ENCODE peak calls at places on chromosomes 2 and 18, in four cellular contexts. G is astrocyte of the spinal cord, V is GM12865, Q is heart right ventricle. Y is an unnamed sample.

GRCh38 chr2:32711219-32711618 is 83.4 kb downstream of the TTC27 start:
- DNase-seq in Q (peak; percentile 22), V (no peak), G (peak; percentile 82), Y (peak; percentile 93)

GRCh38 chr2:40190457-40190856 is 261.4 kb downstream of the SLC8A1 start:
- DNase-seq in V (no peak), Q (no peak), G (no peak), Y (no peak)

GRCh38 chr18:3058328-3059191 is 45.6 kb upstream of the LPIN2 start:
- DNase-seq in G (no peak), Q (no peak), V (no peak), Y (no peak)

GRCh38 chr2:46445561-46445960 is 33.8 kb upstream of the TMEM247 start:
- DNase-seq in Q (no peak), V (no peak), G (no peak), Y (no peak)

GRCh38 chr2:3038636-3039035 is 339.0 kb downstream of the EIPR1 start:
- DNase-seq in Q (no peak), G (no peak), V (no peak), Y (no peak)

GRCh38 chr18:23210526-23210925 is 75.2 kb downstream of the CABLES1 start:
- DNase-seq in V (no peak), G (no peak), Q (no peak), Y (no peak)

GRCh38 chr2:99926986-99927385 is 215.4 kb downstream of the AFF3 start:
- DNase-seq in V (no peak), G (peak; percentile 34), Q (no peak), Y (peak; percentile 9)

GRCh38 chr2:100178085-100178788 is 35.8 kb upstream of the AFF3 start:
- DNase-seq in Q (no peak), V (peak; percentile 73), G (peak; percentile 51), Y (peak; percentile 72)

GRCh38 chr18:23784811-23785245 is 95.6 kb downstream of the LAMA3 start:
- DNase-seq in V (no peak), G (peak; percentile 82), Q (peak; percentile 39), Y (peak; percentile 71)

GRCh38 chr2:182924311-182924710 is 57.9 kb upstream of the FRZB start:
- DNase-seq in G (peak; percentile 21), V (no peak), Q (no peak), Y (peak; percentile 61)

GRCh38 chr2:200454839-200455801 is 54.7 kb downstream of the KCTD18 start:
- DNase-seq in G (peak; percentile 39), Q (no peak), V (peak; percentile 80), Y (peak; percentile 45)

GRCh38 chr18:8882632-8883408 is 177.5 kb downstream of the MTCL1 start:
- DNase-seq in Q (no peak), G (no peak), V (no peak), Y (no peak)
- TF ChIP-seq CTCF in Q (no peak), G (peak; percentile 13), V (no peak), Y (no peak)

DNA sequence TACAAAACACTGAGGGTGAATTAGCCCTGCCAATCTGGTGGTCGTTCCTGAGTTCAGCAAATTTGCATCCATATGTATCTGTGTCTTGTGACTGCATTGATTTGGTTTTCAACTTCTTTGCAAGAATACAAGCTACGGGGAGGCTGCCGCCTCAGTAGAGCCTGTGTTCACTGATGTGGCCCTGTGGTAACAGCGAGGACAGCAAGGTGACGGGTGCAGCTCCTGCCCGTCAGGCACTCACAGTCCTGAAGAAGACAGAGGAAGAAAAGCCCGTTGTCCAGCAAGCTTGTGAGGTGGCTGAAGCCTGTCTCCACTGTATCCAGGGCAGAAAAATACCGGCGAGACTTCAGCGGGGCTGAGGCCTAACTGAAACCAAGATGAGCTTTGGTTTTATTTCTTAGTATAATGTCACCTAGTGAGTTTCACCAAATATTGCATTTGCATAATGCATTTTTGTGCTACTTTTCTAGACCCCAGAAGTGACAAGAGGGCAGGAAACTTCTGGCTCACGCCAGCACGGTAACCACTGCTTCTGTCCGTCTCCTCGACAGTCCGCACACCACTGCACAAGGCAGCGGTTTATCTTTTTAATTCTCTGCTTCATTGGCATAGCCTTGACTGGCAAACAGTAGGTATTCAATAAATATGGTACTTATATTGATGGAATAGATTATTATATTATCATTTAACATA is 64.4 kb downstream of the SH3YL1 start:
- DNase-seq in Q (no peak), V (no peak), G (no peak), Y (no peak)
- H3K4me3 ChIP-seq in Q (no peak overlapping the region), V (no peak overlapping the region), G (no peak overlapping the region), Y (no peak overlapping the region)

GRCh38 chr2:67378555-67378954 is 18.6 kb upstream of the ETAA1 start:
- DNase-seq in V (no peak), Q (no peak), G (no peak), Y (no peak)
- TF ChIP-seq CTCF in V (no peak), Q (no peak), G (no peak), Y (no peak)

GRCh38 chr2:44779793-44780192 is 161.7 kb upstream of the SIX3 start:
- DNase-seq in V (peak; percentile 76), Q (no peak), G (no peak), Y (no peak)

GRCh38 chr2:44777542-44777941 is 164.0 kb upstream of the SIX3 start:
- DNase-seq in Q (peak; percentile 10), G (no peak), V (peak; percentile 55), Y (no peak)

GRCh38 chr2:44778671-44779476 is 162.6 kb upstream of the SIX3 start:
- DNase-seq in Q (no peak), V (peak; percentile 88), G (no peak), Y (no peak)

GRCh38 chr2:44776924-44777480 is 164.5 kb upstream of the SIX3 start:
- DNase-seq in G (no peak), Q (no peak), V (no peak), Y (no peak)

GRCh38 chr2:44778221-44778654 is 163.3 kb upstream of the SIX3 start:
- DNase-seq in G (no peak), Q (no peak), V (no peak), Y (no peak)
- H3K4me3 ChIP-seq in G (no peak overlapping the region), Q (no peak overlapping the region), V (peak overlapping the region; percentile 66), Y (no peak overlapping the region)

GRCh38 chr18:56068701-56069100 is 480.7 kb upstream of the TCF4 start:
- DNase-seq in V (no peak), G (no peak), Q (no peak), Y (no peak)
- TF ChIP-seq CTCF in V (no peak), G (no peak), Q (no peak), Y (no peak)

GRCh38 chr2:66531156-66531555 is 96.2 kb downstream of the MEIS1 start:
- DNase-seq in G (no peak), Q (no peak), V (no peak), Y (no peak)

GRCh38 chr2:66532972-66533868 is 98.3 kb downstream of the MEIS1 start:
- DNase-seq in Q (no peak), V (no peak), G (no peak), Y (no peak)

GRCh38 chr2:66525609-66526008 is 90.7 kb downstream of the MEIS1 start:
- DNase-seq in Q (no peak), G (no peak), V (no peak), Y (no peak)

GRCh38 chr2:66526171-66526570 is 91.2 kb downstream of the MEIS1 start:
- DNase-seq in V (no peak), Q (peak; percentile 71), G (no peak), Y (no peak)

GRCh38 chr2:66528974-66529724 is 94.2 kb downstream of the MEIS1 start:
- DNase-seq in V (no peak), G (no peak), Q (no peak), Y (no peak)
- H3K4me3 ChIP-seq in V (no peak overlapping the region), G (no peak overlapping the region), Q (no peak overlapping the region), Y (no peak overlapping the region)